ENCODE peak calls at places on chromosome 2, in eight cellular contexts. I, U, X, Z, K, Q, J and Y are unnamed samples.

GRCh38 chr2:69033427-69034095 is 20.6 kb downstream of the ANTXR1 start:
- ATAC-seq in Z (peak; percentile 69), K (peak; percentile 62), I (no peak), J (peak; percentile 67), X (no peak), U (no peak), Q (no peak), Y (no peak)

GRCh38 chr2:101983928-101984327 is 7.8 kb upstream of the IL1R2 start:
- ATAC-seq in U (no peak), K (peak; percentile 47), J (no peak), X (no peak), Z (peak; percentile 71), I (no peak), Q (no peak), Y (no peak)

GRCh38 chr2:98656800-98657199 is 48.4 kb downstream of the UNC50 start:
- ATAC-seq in J (no peak), Z (no peak), X (peak; percentile 48), I (no peak), K (no peak), Q (no peak), U (peak; percentile 62), Y (no peak)

GRCh38 chr2:98128556-98129109 is 41.7 kb downstream of the VWA3B start:
- ATAC-seq in U (no peak), Q (no peak), K (no peak), J (no peak), I (no peak), X (no peak), Z (no peak), Y (no peak)

GRCh38 chr2:157334335-157334734 is 8.7 kb upstream of the ERMN start:
- ATAC-seq in U (no peak), Q (no peak), I (no peak), J (no peak), K (no peak), Z (no peak), X (no peak), Y (no peak)

GRCh38 chr2:75099521-75099922 is 99.8 kb downstream of the TACR1 start:
- ATAC-seq in Q (no peak), J (no peak), Z (no peak), U (no peak), X (no peak), I (no peak), K (no peak), Y (no peak)

GRCh38 chr2:224910535-224910934 is 131.7 kb downstream of the DOCK10 start:
- ATAC-seq in K (peak; percentile 70), Q (peak; percentile 51), X (no peak), J (peak; percentile 79), I (peak; percentile 49), Z (peak; percentile 88), U (no peak), Y (peak; percentile 39)

GRCh38 chr2:189548686-189549439 is 31.7 kb downstream of the SLC40A1 start:
- ATAC-seq in J (no peak), Z (peak; percentile 1), U (no peak), K (no peak), Q (no peak), X (no peak), I (no peak), Y (no peak)

GRCh38 chr2:197279997-197280756 is 30.4 kb downstream of the ANKRD44 start:
- ATAC-seq in K (peak; percentile 47), Z (peak; percentile 84), I (no peak), X (peak; percentile 66), J (no peak), U (peak; percentile 32), Q (no peak), Y (no peak)

GRCh38 chr2:69213832-69214231 is 173.2 kb downstream of the GFPT1 start:
- ATAC-seq in Q (no peak), U (no peak), X (no peak), I (no peak), Z (no peak), K (no peak), J (peak; percentile 62), Y (no peak)

GRCh38 chr2:98936917-98937351 is 909 bp upstream of the CRACDL start:
- ATAC-seq in J (no peak), Z (peak; percentile 29), U (no peak), K (no peak), X (peak; percentile 43), Q (no peak), I (no peak), Y (no peak)

GRCh38 chr2:181686566-181687185 is 6.4 kb upstream of the NEUROD1 start:
- ATAC-seq in I (no peak), J (no peak), Z (no peak), K (no peak), X (no peak), U (no peak), Q (no peak), Y (no peak)

GRCh38 chr2:121213386-121213785 is 71.6 kb downstream of the TFCP2L1 start:
- ATAC-seq in I (no peak), Q (no peak), X (no peak), U (no peak), J (no peak), Z (no peak), K (no peak), Y (no peak)

GRCh38 chr2:164954954-164955701 is at the start of gene SLC38A11:
- ATAC-seq in K (peak; percentile 66), J (peak; percentile 71), Z (peak; percentile 87), I (no peak), X (no peak), Q (peak; percentile 34), U (no peak), Y (peak; percentile 86)

GRCh38 chr2:210233487-210233886 is 8.2 kb upstream of the ACADL start:
- ATAC-seq in U (no peak), K (no peak), I (peak; percentile 38), J (peak; percentile 80), Q (no peak), X (no peak), Z (peak; percentile 98), Y (peak; percentile 43)

GRCh38 chr2:85468096-85468703 is 49.7 kb downstream of the SH2D6 start:
- ATAC-seq in Z (no peak), K (no peak), J (no peak), U (no peak), X (no peak), I (no peak), Q (no peak), Y (no peak)

GRCh38 chr2:96329870-96330269 is 4.8 kb downstream of the ITPRIPL1 start:
- ATAC-seq in U (no peak), X (no peak), Z (no peak), J (no peak), I (no peak), Q (no peak), K (no peak), Y (no peak)

GRCh38 chr2:74577448-74577847 is 22.9 kb downstream of the DOK1 start:
- ATAC-seq in I (peak; percentile 76), Q (peak; percentile 28), U (peak; percentile 69), J (no peak), K (peak; percentile 70), Z (peak; percentile 48), X (peak; percentile 48), Y (peak; percentile 58)

GRCh38 chr2:101781730-101782426 is 84.4 kb downstream of the MAP4K4 start:
- ATAC-seq in I (no peak), Q (no peak), K (no peak), U (no peak), Z (peak; percentile 17), X (peak; percentile 50), J (no peak), Y (no peak)

GRCh38 chr2:217928324-217929293 is 74.2 kb downstream of the TNS1 start:
- ATAC-seq in K (peak; percentile 59), I (peak; percentile 24), J (peak; percentile 57), U (no peak), Z (peak; percentile 38), Q (peak; percentile 45), X (no peak), Y (peak; percentile 32)

GRCh38 chr2:223047260-223047761 is 4.7 kb upstream of the KCNE4 start:
- ATAC-seq in I (peak; percentile 26), X (no peak), U (no peak), Z (peak; percentile 64), Q (no peak), K (peak; percentile 43), J (peak; percentile 41), Y (peak; percentile 74)

GRCh38 chr2:174787485-174788205 is 23.4 kb upstream of the CHRNA1 start:
- ATAC-seq in I (no peak), J (no peak), U (peak; percentile 58), X (peak; percentile 86), Z (no peak), Q (no peak), K (no peak), Y (no peak)

GRCh38 chr2:201258666-201258999 is 1.7 kb upstream of the CASP8 start:
- ATAC-seq in J (peak; percentile 33), Q (no peak), Z (no peak), X (peak; percentile 4), K (peak; percentile 45), I (peak; percentile 11), U (peak; percentile 10), Y (no peak)

GRCh38 chr2:55877101-55877500 is 46.5 kb downstream of the EFEMP1 start:
- ATAC-seq in Z (peak; percentile 39), U (no peak), K (no peak), I (no peak), Q (no peak), X (no peak), J (no peak), Y (peak; percentile 8)

GRCh38 chr2:13616059-13616458 is 899.3 kb downstream of the TRIB2 start:
- ATAC-seq in J (no peak), Z (no peak), X (no peak), K (no peak), Q (no peak), I (no peak), U (no peak), Y (no peak)

GRCh38 chr2:37189452-37190153 is 1.1 kb upstream of the SULT6B1 start:
- ATAC-seq in Z (peak; percentile 53), U (peak; percentile 42), Q (peak; percentile 69), X (peak; percentile 79), I (no peak), K (no peak), J (no peak), Y (no peak)